ENCODE peak calls at places on chromosomes 13 and 19, in five cellular contexts. One of them, this sample, is unnamed.

GRCh38 chr19:46579286-46579944 is 21.7 kb upstream of the CALM3 start:
- DNase-seq in heart left ventricle: no peak
- DNase-seq in osteoblast: peak
- DNase-seq in body of pancreas: no peak
- DNase-seq in NCI-H1092: no peak
- DNase-seq in this sample: no peak

GRCh38 chr19:31554360-31554759 is 205.1 kb upstream of the TSHZ3 start:
- DNase-seq in heart left ventricle: no peak
- DNase-seq in body of pancreas: no peak
- DNase-seq in NCI-H1092: no peak
- DNase-seq in osteoblast: no peak
- DNase-seq in this sample: no peak

GRCh38 chr13:106455190-106455589 is 80.3 kb downstream of the EFNB2 start:
- DNase-seq in heart left ventricle: no peak
- DNase-seq in body of pancreas: no peak
- DNase-seq in osteoblast: no peak
- DNase-seq in NCI-H1092: no peak
- DNase-seq in this sample: no peak

GRCh38 chr19:4575978-4576933 is 16.8 kb upstream of the SEMA6B start:
- DNase-seq in NCI-H1092: no peak
- DNase-seq in osteoblast: peak
- DNase-seq in body of pancreas: peak
- DNase-seq in heart left ventricle: peak
- DNase-seq in this sample: no peak

GRCh38 chr19:50492303-50493052 is 15.8 kb upstream of the GARIN5A start:
- DNase-seq in NCI-H1092: no peak
- DNase-seq in heart left ventricle: no peak
- DNase-seq in body of pancreas: no peak
- DNase-seq in osteoblast: no peak
- DNase-seq in this sample: no peak

GRCh38 chr19:2623743-2624142 is 78.8 kb downstream of the GNG7 start:
- DNase-seq in heart left ventricle: no peak
- DNase-seq in osteoblast: no peak
- DNase-seq in body of pancreas: no peak
- DNase-seq in NCI-H1092: no peak
- DNase-seq in this sample: no peak

GRCh38 chr13:50518131-50518530 is 325.4 kb downstream of the DLEU7 start:
- DNase-seq in NCI-H1092: no peak
- DNase-seq in osteoblast: peak
- DNase-seq in heart left ventricle: no peak
- DNase-seq in body of pancreas: no peak
- DNase-seq in this sample: no peak

GRCh38 chr13:84994582-84994981 is 804.6 kb downstream of the SLITRK6 start:
- DNase-seq in heart left ventricle: no peak
- DNase-seq in NCI-H1092: no peak
- DNase-seq in body of pancreas: no peak
- DNase-seq in osteoblast: no peak
- DNase-seq in this sample: no peak

GRCh38 chr19:6772028-6772865 is at the start of gene VAV1:
- DNase-seq in heart left ventricle: peak
- DNase-seq in body of pancreas: no peak
- DNase-seq in NCI-H1092: no peak
- DNase-seq in osteoblast: peak
- DNase-seq in this sample: no peak

GRCh38 chr19:55440411-55441105 is 2.5 kb downstream of the SHISA7 start:
- DNase-seq in body of pancreas: no peak
- DNase-seq in NCI-H1092: no peak
- DNase-seq in heart left ventricle: no peak
- DNase-seq in osteoblast: peak
- DNase-seq in this sample: no peak

GRCh38 chr13:27170521-27171243 is 929 bp downstream of the USP12 start:
- DNase-seq in heart left ventricle: peak
- DNase-seq in osteoblast: peak
- DNase-seq in body of pancreas: peak
- DNase-seq in NCI-H1092: peak
- DNase-seq in this sample: peak

GRCh38 chr13:77176350-77176749 is 149.4 kb upstream of the FBXL3 start:
- DNase-seq in heart left ventricle: no peak
- DNase-seq in body of pancreas: no peak
- DNase-seq in NCI-H1092: no peak
- DNase-seq in osteoblast: no peak
- DNase-seq in this sample: no peak

This sample was measured in NCI-H2171.